ENCODE peak calls at places on chromosomes 11 and 22, in six cellular contexts. One of them, this sample, is unnamed.

GRCh38 chr22:46147061-46147460 is 3.3 kb upstream of the PPARA start:
- DNase-seq in cardiac fibroblast: no peak
- DNase-seq in transverse colon: no peak
- DNase-seq in astrocyte of the hippocampus: no peak
- DNase-seq in NCI-H2081: no peak
- DNase-seq in mesothelial cell of epicardium: no peak
- DNase-seq in this sample: no peak

GRCh38 chr11:77647906-77648305 is 10.3 kb upstream of the CLNS1A start:
- DNase-seq in cardiac fibroblast: no peak
- DNase-seq in transverse colon: no peak
- DNase-seq in astrocyte of the hippocampus: no peak
- DNase-seq in NCI-H2081: no peak
- DNase-seq in mesothelial cell of epicardium: no peak
- DNase-seq in this sample: no peak

GRCh38 chr22:49490692-49491091 is 337.0 kb downstream of the BRD1 start:
- DNase-seq in cardiac fibroblast: no peak
- DNase-seq in transverse colon: no peak
- DNase-seq in astrocyte of the hippocampus: no peak
- DNase-seq in NCI-H2081: no peak
- DNase-seq in mesothelial cell of epicardium: no peak
- DNase-seq in this sample: no peak

GRCh38 chr11:69027704-69028372 is 14.8 kb upstream of the MRGPRF start:
- DNase-seq in cardiac fibroblast: no peak
- DNase-seq in transverse colon: no peak
- DNase-seq in astrocyte of the hippocampus: no peak
- DNase-seq in NCI-H2081: no peak
- DNase-seq in mesothelial cell of epicardium: no peak
- DNase-seq in this sample: no peak

GRCh38 chr22:50118557-50119168 is 28.9 kb downstream of the MOV10L1 start:
- DNase-seq in cardiac fibroblast: peak
- DNase-seq in transverse colon: peak
- DNase-seq in astrocyte of the hippocampus: peak
- DNase-seq in NCI-H2081: no peak
- DNase-seq in mesothelial cell of epicardium: peak
- DNase-seq in this sample: no peak

GRCh38 chr22:49509016-49509415 is 318.7 kb downstream of the BRD1 start:
- DNase-seq in cardiac fibroblast: no peak
- DNase-seq in transverse colon: no peak
- DNase-seq in astrocyte of the hippocampus: no peak
- DNase-seq in NCI-H2081: no peak
- DNase-seq in mesothelial cell of epicardium: no peak
- DNase-seq in this sample: no peak

GRCh38 chr11:94550513-94550912 is 6.8 kb downstream of the FUT4 start:
- DNase-seq in cardiac fibroblast: no peak
- DNase-seq in transverse colon: no peak
- DNase-seq in astrocyte of the hippocampus: no peak
- DNase-seq in NCI-H2081: no peak
- DNase-seq in mesothelial cell of epicardium: no peak
- DNase-seq in this sample: no peak

GRCh38 chr11:119641991-119642745 is 86.8 kb downstream of the NECTIN1 start:
- DNase-seq in cardiac fibroblast: peak
- DNase-seq in transverse colon: no peak
- DNase-seq in astrocyte of the hippocampus: no peak
- DNase-seq in NCI-H2081: no peak
- DNase-seq in mesothelial cell of epicardium: no peak
- DNase-seq in this sample: peak